ENCODE peak calls at places on chromosomes 4 and X, in nine cellular contexts. S is stomach, L is tibial nerve, O is suprapubic skin, R is A549, A is H1, N is K562, D is HepG2, B is transverse colon. J is an unnamed sample.

GRCh38 chrX:79268788-79269187 is 98.3 kb downstream of the ITM2A start:
- DNase-seq in O (no peak), L (no peak), D (no peak), R (no peak), N (no peak), S (no peak), A (no peak), B (no peak), J (no peak)

GRCh38 chr4:2487632-2488031 is 18.7 kb downstream of the RNF4 start:
- DNase-seq in R (no peak), S (no peak), B (no peak), N (no peak), L (no peak), A (no peak), O (no peak), D (no peak), J (no peak)

GRCh38 chrX:109643687-109644086 is 18.7 kb upstream of the KCNE5 start:
- DNase-seq in R (no peak), N (no peak), S (no peak), A (no peak), L (no peak), D (no peak), B (no peak), O (no peak), J (no peak)

GRCh38 chr4:25585901-25586523 is 69.6 kb upstream of the SLC34A2 start:
- DNase-seq in L (no peak), S (no peak), O (no peak), R (no peak), D (no peak), N (no peak), B (no peak), A (no peak), J (no peak)

GRCh38 chr4:65651031-65651430 is 19.3 kb downstream of the EPHA5 start:
- DNase-seq in R (no peak), O (no peak), L (no peak), B (no peak), D (no peak), N (no peak), A (no peak), S (no peak), J (no peak)

GRCh38 chr4:5651089-5651488 is 57.3 kb downstream of the EVC2 start:
- DNase-seq in B (no peak), D (no peak), N (no peak), L (no peak), S (no peak), R (no peak), O (no peak), A (no peak), J (no peak)

GRCh38 chr4:101103381-101104142 is 243.8 kb downstream of the PPP3CA start:
- DNase-seq in R (no peak), N (no peak), B (no peak), A (no peak), S (no peak), O (no peak), L (no peak), D (no peak), J (no peak)

GRCh38 chr4:128470492-128471053 is 183.0 kb upstream of the PGRMC2 start:
- DNase-seq in A (no peak), N (no peak), L (no peak), D (no peak), R (no peak), B (no peak), O (no peak), S (no peak), J (no peak)

GRCh38 chrX:148134578-148134977 is 153.4 kb downstream of the FMR1NB start:
- DNase-seq in S (no peak), B (no peak), A (no peak), D (no peak), N (no peak), R (no peak), O (no peak), L (no peak), J (no peak)

GRCh38 chrX:2707334-2707760 is 16.3 kb downstream of the CD99 start:
- DNase-seq in L (peak), B (peak), A (no peak), N (no peak), S (peak), O (peak), D (peak), R (peak), J (peak)

GRCh38 chr4:140052050-140052449 is 101.9 kb downstream of the MAML3 start:
- DNase-seq in N (no peak), R (peak), S (peak), O (no peak), D (peak), A (no peak), B (peak), L (peak), J (peak)

GRCh38 chr4:76585897-76586360 is 150.9 kb downstream of the SHROOM3 start:
- DNase-seq in D (peak), L (no peak), A (peak), R (peak), O (peak), N (no peak), B (peak), S (peak), J (peak)

GRCh38 chr4:72899214-72899613 is 170.3 kb downstream of the COX18 start:
- DNase-seq in B (no peak), N (no peak), S (no peak), R (no peak), A (no peak), L (no peak), D (peak), O (no peak), J (no peak)

GRCh38 chr4:148834804-148835598 is 392.8 kb upstream of the NR3C2 start:
- DNase-seq in L (no peak), R (peak), B (no peak), D (no peak), O (no peak), N (no peak), A (no peak), S (no peak), J (no peak)

GRCh38 chr4:743463-744211 is 38.0 kb downstream of the PCGF3 start:
- DNase-seq in N (no peak), D (no peak), R (no peak), L (no peak), S (no peak), A (no peak), B (no peak), O (no peak), J (no peak)

GRCh38 chr4:187668683-187669082 is 326.9 kb upstream of the ZFP42 start:
- DNase-seq in A (no peak), D (no peak), N (no peak), L (no peak), B (no peak), R (no peak), O (no peak), S (no peak), J (no peak)

GRCh38 chrX:9729161-9729885 is 36.3 kb downstream of the GPR143 start:
- DNase-seq in R (no peak), O (no peak), A (no peak), S (no peak), N (no peak), L (no peak), B (no peak), D (peak), J (no peak)

GRCh38 chr4:67549123-67549522 is 3.8 kb upstream of the CENPC start:
- DNase-seq in B (no peak), O (no peak), D (peak), L (no peak), S (no peak), A (no peak), N (no peak), R (peak), J (no peak)

GRCh38 chr4:70000713-70001112 is 4.9 kb downstream of the STATH start:
- DNase-seq in O (no peak), L (no peak), D (no peak), B (no peak), N (no peak), A (no peak), R (no peak), S (no peak), J (no peak)

GRCh38 chr4:2783790-2784189 is 9.1 kb upstream of the SH3BP2 start:
- DNase-seq in R (no peak), D (no peak), N (no peak), S (no peak), A (no peak), L (no peak), O (no peak), B (no peak), J (no peak)

GRCh38 chrX:132877954-132878536 is 80.4 kb downstream of the HS6ST2 start:
- DNase-seq in L (no peak), A (no peak), R (no peak), B (no peak), S (no peak), D (no peak), O (no peak), N (no peak), J (no peak)

GRCh38 chrX:55056820-55057690 is 17.8 kb upstream of the PAGE2B start:
- DNase-seq in A (no peak), L (no peak), N (no peak), R (no peak), S (no peak), D (no peak), O (no peak), B (no peak), J (no peak)

GRCh38 chr4:77193511-77194236 is 36.7 kb downstream of the CCNG2 start:
- DNase-seq in S (peak), R (no peak), B (peak), A (peak), D (no peak), O (peak), N (peak), L (peak), J (no peak)

GRCh38 chrX:110003167-110004156 is 548 bp downstream of the TMEM164 start:
- DNase-seq in S (peak), A (no peak), D (no peak), R (no peak), O (no peak), N (peak), L (no peak), B (peak), J (peak)

GRCh38 chr4:25299476-25300203 is 12.9 kb upstream of the ZCCHC4 start:
- DNase-seq in N (no peak), D (peak), L (no peak), O (no peak), A (no peak), S (peak), R (no peak), B (peak), J (no peak)

DNA sequence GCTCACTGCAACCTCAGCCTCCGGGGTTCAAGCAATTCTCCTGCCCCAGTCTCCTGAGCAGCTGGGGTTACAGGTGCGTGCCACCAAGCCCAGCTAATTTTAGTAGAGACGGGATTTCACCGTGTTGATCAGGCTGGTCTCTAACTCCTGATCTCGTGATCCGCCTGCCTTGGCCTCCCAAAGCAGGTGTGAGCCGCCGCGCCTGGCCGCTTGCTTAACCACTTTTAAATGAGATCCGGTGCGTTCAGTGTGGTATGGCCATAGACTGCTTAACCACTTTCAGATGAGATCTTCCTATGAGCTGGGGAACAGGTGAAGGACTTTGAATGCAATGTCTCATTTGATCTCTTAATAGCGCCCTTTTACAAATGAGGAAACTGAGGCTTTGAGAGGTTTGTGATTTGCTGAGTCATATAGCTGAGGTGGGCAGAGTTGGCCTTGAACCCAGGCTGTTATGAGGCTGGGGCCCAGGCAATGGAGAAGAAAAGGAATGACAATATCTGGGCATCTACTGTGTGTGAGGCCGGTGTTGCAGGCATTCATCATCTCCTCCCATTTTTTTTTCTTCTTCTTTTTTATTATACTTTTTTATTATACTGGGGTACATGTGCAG is 41.9 kb upstream of the NSG1 start:
- DNase-seq in B (peak), D (no peak), R (no peak), A (no peak), L (no peak), N (no peak), S (no peak), O (no peak), J (peak)
- TF ChIP-seq EP300 in B (no peak), D (no peak), R (no peak), A (no peak), L (no peak), N (no peak), S (no peak), O (no peak), J (no peak)

GRCh38 chrX:40176979-40177430 is 79.2 kb upstream of the BCOR start:
- DNase-seq in D (peak), S (no peak), R (no peak), B (no peak), L (no peak), A (peak), O (no peak), N (no peak), J (peak)
- TF ChIP-seq CTCF in D (peak), S (no peak), R (no peak), B (no peak), L (no peak), A (no peak), O (no peak), N (peak), J (no peak)

DNA sequence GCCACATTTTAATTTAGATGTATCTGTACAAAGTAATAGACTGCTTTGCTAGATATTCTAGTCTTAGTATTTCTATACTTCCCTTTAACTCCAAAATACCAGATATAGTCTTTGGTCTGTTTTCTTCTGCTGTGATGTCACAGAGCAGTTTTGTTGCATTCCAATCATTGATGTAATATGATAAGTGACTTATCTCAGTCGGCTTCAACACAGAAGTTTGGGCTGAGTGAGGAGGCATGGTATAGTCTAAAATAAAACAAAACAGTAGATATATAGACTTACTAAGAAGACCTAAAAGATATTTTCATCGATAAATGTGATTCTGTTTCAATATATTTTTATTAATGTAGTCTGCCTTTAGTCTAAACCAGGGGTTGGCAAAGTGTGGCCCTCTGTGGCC is 169.9 kb downstream of the DCK start:
- DNase-seq in B (no peak), L (no peak), A (no peak), R (no peak), N (no peak), S (no peak), O (no peak), D (no peak), J (no peak)
- TF ChIP-seq EP300 in B (no peak), L (no peak), A (no peak), R (no peak), N (no peak), S (no peak), O (no peak), D (no peak), J (no peak)

GRCh38 chrX:7045238-7045955 is 102.1 kb upstream of the STS start:
- DNase-seq in D (no peak), S (no peak), L (no peak), A (no peak), N (no peak), R (no peak), O (no peak), B (no peak), J (no peak)
- TF ChIP-seq CTCF in D (no peak), S (no peak), L (no peak), A (no peak), N (no peak), R (no peak), O (no peak), B (no peak), J (no peak)

J was measured in ovary.